ENCODE peak calls at places on chromosomes 2 and 18, in six cellular contexts. P, F, X, J, A and M are unnamed samples.
A peak's percentile ranks its signal among the peaks of the same experiment; 100 is the strongest.

GRCh38 chr18:3051718-3052410 is 38.9 kb upstream of the LPIN2 start:
- DNase-seq in P (peak; percentile 88), F (no peak), X (no peak), J (no peak), A (peak; percentile 2), M (no peak)

GRCh38 chr18:32735781-32736180 is 37.0 kb downstream of the KLHL14 start:
- DNase-seq in P (peak; percentile 25), F (no peak), X (no peak), J (no peak), A (peak; percentile 48), M (no peak)

GRCh38 chr2:133264951-133265949 is 303.0 kb downstream of the NCKAP5 start:
- DNase-seq in P (peak; percentile 25), F (no peak), X (no peak), J (no peak), A (peak; percentile 71), M (no peak)

GRCh38 chr2:232363784-232364615 is 14.6 kb upstream of the ALPP start:
- DNase-seq in P (no peak), F (no peak), X (no peak), J (no peak), A (peak; percentile 19), M (peak; percentile 78)

GRCh38 chr2:157620956-157621355 is 7.7 kb downstream of the ACVR1C start:
- DNase-seq in P (no peak), F (no peak), X (no peak), J (no peak), A (no peak), M (no peak)

GRCh38 chr2:45636013-45636412 is 15.5 kb upstream of the PRKCE start:
- DNase-seq in P (no peak), F (no peak), X (no peak), J (no peak), A (no peak), M (no peak)

GRCh38 chr2:64654993-64655666 is 1.4 kb upstream of the SERTAD2 start:
- DNase-seq in P (no peak), F (peak; percentile 19), X (no peak), J (no peak), A (no peak), M (peak; percentile 36)

GRCh38 chr2:128291161-128291843 is 27.4 kb downstream of the HS6ST1 start:
- DNase-seq in P (no peak), F (no peak), X (no peak), J (no peak), A (no peak), M (no peak)

GRCh38 chr2:160270571-160271113 is 70.6 kb upstream of the ITGB6 start:
- DNase-seq in P (peak; percentile 77), F (no peak), X (no peak), J (no peak), A (peak; percentile 74), M (no peak)

GRCh38 chr2:88253375-88253774 is 83.2 kb downstream of the THNSL2 start:
- DNase-seq in P (no peak), F (no peak), X (no peak), J (no peak), A (no peak), M (no peak)

GRCh38 chr2:200274116-200275075 is 32.1 kb upstream of the SPATS2L start:
- DNase-seq in P (no peak), F (no peak), X (no peak), J (no peak), A (no peak), M (no peak)

GRCh38 chr2:97965146-97965545 is 30.6 kb downstream of the TMEM131 start:
- DNase-seq in P (no peak), F (no peak), X (no peak), J (no peak), A (no peak), M (no peak)

GRCh38 chr2:126999342-126999741 is 100.7 kb downstream of the TEX51 start:
- DNase-seq in P (no peak), F (no peak), X (no peak), J (no peak), A (no peak), M (no peak)

GRCh38 chr18:59057969-59058368 is 81.7 kb upstream of the SEC11C start:
- DNase-seq in P (no peak), F (no peak), X (no peak), J (no peak), A (no peak), M (no peak)

GRCh38 chr2:43174368-43175186 is 51.8 kb downstream of the ZFP36L2 start:
- DNase-seq in P (no peak), F (peak; percentile 76), X (no peak), J (peak; percentile 89), A (no peak), M (no peak)

GRCh38 chr2:24486628-24487027 is 4.4 kb upstream of the NCOA1 start:
- DNase-seq in P (no peak), F (no peak), X (no peak), J (no peak), A (no peak), M (no peak)

GRCh38 chr2:234377761-234378341 is 119.0 kb downstream of the ARL4C start:
- DNase-seq in P (no peak), F (no peak), X (no peak), J (no peak), A (peak; percentile 86), M (no peak)